ENCODE peak calls at places on chromosome 14, in nine cellular contexts. One of them, this sample, is unnamed.

GRCh38 chr14:91968280-91968679 is 20.8 kb upstream of the FBLN5 start:
- DNase-seq in ecto neural progenitor cell: no peak
- DNase-seq in HuH-7: no peak
- DNase-seq in T-cell: peak; percentile 52
- DNase-seq in LoVo: no peak
- DNase-seq in NCI-H1048: no peak
- DNase-seq in epithelial cell of esophagus: no peak
- DNase-seq in CD4-positive, CD25-positive, alpha-beta regulatory T cell: peak; percentile 83
- DNase-seq in nephron progenitor cell: no peak
- DNase-seq in this sample: no peak

GRCh38 chr14:39258782-39259545 is 25.2 kb downstream of the MIA2 start:
- DNase-seq in ecto neural progenitor cell: no peak
- DNase-seq in HuH-7: no peak
- DNase-seq in T-cell: no peak
- DNase-seq in LoVo: no peak
- DNase-seq in NCI-H1048: no peak
- DNase-seq in epithelial cell of esophagus: no peak
- DNase-seq in CD4-positive, CD25-positive, alpha-beta regulatory T cell: no peak
- DNase-seq in nephron progenitor cell: peak; percentile 3
- DNase-seq in this sample: no peak

GRCh38 chr14:59085207-59085739 is 103.2 kb upstream of the DAAM1 start:
- DNase-seq in ecto neural progenitor cell: no peak
- DNase-seq in HuH-7: no peak
- DNase-seq in T-cell: no peak
- DNase-seq in LoVo: no peak
- DNase-seq in NCI-H1048: no peak
- DNase-seq in epithelial cell of esophagus: no peak
- DNase-seq in CD4-positive, CD25-positive, alpha-beta regulatory T cell: no peak
- DNase-seq in nephron progenitor cell: no peak
- DNase-seq in this sample: no peak

GRCh38 chr14:102949062-102949800 is 26.8 kb downstream of the AMN start:
- DNase-seq in ecto neural progenitor cell: no peak
- DNase-seq in HuH-7: no peak
- DNase-seq in T-cell: peak; percentile 48
- DNase-seq in LoVo: no peak
- DNase-seq in NCI-H1048: no peak
- DNase-seq in epithelial cell of esophagus: no peak
- DNase-seq in CD4-positive, CD25-positive, alpha-beta regulatory T cell: peak; percentile 64
- DNase-seq in nephron progenitor cell: no peak
- DNase-seq in this sample: no peak

GRCh38 chr14:52068741-52069616 is at the start of gene NID2:
- DNase-seq in ecto neural progenitor cell: peak; percentile 96
- DNase-seq in HuH-7: peak; percentile 76
- DNase-seq in T-cell: no peak
- DNase-seq in LoVo: no peak
- DNase-seq in NCI-H1048: no peak
- DNase-seq in epithelial cell of esophagus: peak; percentile 51
- DNase-seq in CD4-positive, CD25-positive, alpha-beta regulatory T cell: peak; percentile 68
- DNase-seq in nephron progenitor cell: peak; percentile 91
- DNase-seq in this sample: no peak

GRCh38 chr14:99062216-99062615 is 209.8 kb downstream of the BCL11B start:
- DNase-seq in ecto neural progenitor cell: no peak
- DNase-seq in HuH-7: no peak
- DNase-seq in T-cell: no peak
- DNase-seq in LoVo: no peak
- DNase-seq in NCI-H1048: no peak
- DNase-seq in epithelial cell of esophagus: no peak
- DNase-seq in CD4-positive, CD25-positive, alpha-beta regulatory T cell: no peak
- DNase-seq in nephron progenitor cell: no peak
- DNase-seq in this sample: no peak

GRCh38 chr14:59543873-59544272 is 32.7 kb downstream of the CCDC175 start:
- DNase-seq in ecto neural progenitor cell: no peak
- DNase-seq in HuH-7: no peak
- DNase-seq in T-cell: no peak
- DNase-seq in LoVo: no peak
- DNase-seq in NCI-H1048: no peak
- DNase-seq in epithelial cell of esophagus: no peak
- DNase-seq in CD4-positive, CD25-positive, alpha-beta regulatory T cell: no peak
- DNase-seq in nephron progenitor cell: no peak
- DNase-seq in this sample: no peak

GRCh38 chr14:24965934-24966593 is 83.9 kb downstream of the STXBP6 start:
- DNase-seq in ecto neural progenitor cell: no peak
- DNase-seq in HuH-7: no peak
- DNase-seq in T-cell: no peak
- DNase-seq in LoVo: peak; percentile 47
- DNase-seq in NCI-H1048: no peak
- DNase-seq in epithelial cell of esophagus: peak; percentile 2
- DNase-seq in CD4-positive, CD25-positive, alpha-beta regulatory T cell: no peak
- DNase-seq in nephron progenitor cell: no peak
- DNase-seq in this sample: no peak

GRCh38 chr14:64848239-64848638 is 31.5 kb downstream of the SPTB start:
- DNase-seq in ecto neural progenitor cell: no peak
- DNase-seq in HuH-7: no peak
- DNase-seq in T-cell: no peak
- DNase-seq in LoVo: no peak
- DNase-seq in NCI-H1048: no peak
- DNase-seq in epithelial cell of esophagus: no peak
- DNase-seq in CD4-positive, CD25-positive, alpha-beta regulatory T cell: no peak
- DNase-seq in nephron progenitor cell: no peak
- DNase-seq in this sample: no peak